ENCODE peak calls at places on chromosomes 13 and 19, in eight cellular contexts. K, G, M, Y, L, D, S and P are unnamed samples.

GRCh38 chr13:102139626-102140025 is 262.2 kb downstream of the FGF14 start:
- DNase-seq in Y (no peak), D (no peak), S (no peak), G (no peak), L (no peak), K (no peak), M (no peak), P (no peak)

GRCh38 chr19:30871979-30872378 is 477.3 kb downstream of the TSHZ3 start:
- DNase-seq in Y (no peak), K (no peak), M (no peak), D (no peak), L (no peak), S (no peak), G (no peak), P (no peak)

GRCh38 chr13:113618455-113618854 is 33.9 kb downstream of the TFDP1 start:
- DNase-seq in M (no peak), G (no peak), K (peak; percentile 49), D (no peak), S (no peak), Y (no peak), L (no peak), P (no peak)

GRCh38 chr13:44050450-44051063 is 170.9 kb downstream of the LACC1 start:
- DNase-seq in M (no peak), S (no peak), Y (no peak), D (no peak), K (no peak), G (no peak), L (no peak), P (no peak)

GRCh38 chr13:101258071-101258470 is 158.2 kb downstream of the NALCN start:
- DNase-seq in K (no peak), M (no peak), G (no peak), L (peak; percentile 95), Y (no peak), D (peak; percentile 32), S (no peak), P (peak; percentile 12)

GRCh38 chr13:39773833-39774232 is 118.4 kb downstream of the COG6 start:
- DNase-seq in G (no peak), M (no peak), L (peak; percentile 85), K (no peak), S (no peak), D (no peak), Y (no peak), P (no peak)

GRCh38 chr13:75217949-75218348 is 264.0 kb downstream of the TBC1D4 start:
- DNase-seq in M (no peak), D (peak; percentile 75), G (peak; percentile 72), Y (no peak), K (no peak), L (peak; percentile 79), S (no peak), P (no peak)

GRCh38 chr19:18294467-18294864 is 13.0 kb upstream of the JUND start:
- DNase-seq in Y (no peak), K (peak; percentile 94), S (no peak), G (no peak), L (peak; percentile 34), D (no peak), M (no peak), P (no peak)

GRCh38 chr19:17772172-17772571 is 20.9 kb downstream of the FCHO1 start:
- DNase-seq in K (no peak), D (no peak), L (peak; percentile 27), S (no peak), Y (no peak), G (peak; percentile 42), M (no peak), P (no peak)

GRCh38 chr19:53649746-53650593 is 18.2 kb downstream of the DPRX start:
- DNase-seq in G (no peak), D (no peak), S (no peak), L (no peak), M (no peak), Y (no peak), K (no peak), P (no peak)

GRCh38 chr19:2062770-2063169 is 11.7 kb upstream of the MKNK2 start:
- DNase-seq in G (no peak), M (no peak), D (no peak), Y (no peak), L (no peak), K (no peak), S (no peak), P (no peak)

GRCh38 chr13:68099616-68100015 is 869.5 kb upstream of the PCDH9 start:
- DNase-seq in K (no peak), S (no peak), D (peak; percentile 29), G (no peak), M (no peak), L (peak; percentile 81), Y (no peak), P (no peak)

GRCh38 chr13:29654807-29655547 is 59.5 kb upstream of the SLC7A1 start:
- DNase-seq in L (peak; percentile 88), Y (no peak), K (no peak), S (no peak), D (no peak), M (no peak), G (no peak), P (no peak)

GRCh38 chr13:75910591-75910990 is 274.5 kb downstream of the LMO7 start:
- DNase-seq in K (no peak), Y (no peak), D (no peak), G (no peak), M (no peak), L (no peak), S (no peak), P (no peak)

GRCh38 chr19:50777830-50778303 is 7.6 kb downstream of the GPR32 start:
- DNase-seq in D (no peak), L (no peak), S (no peak), K (no peak), M (no peak), Y (no peak), G (no peak), P (no peak)

GRCh38 chr19:49338691-49339363 is 3.6 kb downstream of the CD37 start:
- DNase-seq in G (peak; percentile 80), K (peak; percentile 84), Y (peak; percentile 85), L (peak; percentile 49), M (no peak), S (peak; percentile 83), D (no peak), P (no peak)

GRCh38 chr19:8832132-8833021 is at the start of the genes MBD3L1 and ZNF558:
- DNase-seq in Y (peak; percentile 99), G (peak; percentile 98), K (peak; percentile 100), M (peak; percentile 93), S (no peak), D (peak; percentile 86), L (peak; percentile 97), P (peak; percentile 93)
- TF ChIP-seq CTCF in Y (peak; percentile 43), G (peak; percentile 12), K (peak; percentile 56), M (no peak), S (no peak), D (no peak), L (peak; percentile 13), P (no peak)

GRCh38 chr19:42422576-42423461 is 4.4 kb downstream of the LIPE start:
- DNase-seq in M (no peak), L (peak; percentile 11), G (peak; percentile 62), K (peak; percentile 82), D (no peak), Y (no peak), S (peak; percentile 50), P (no peak)

GRCh38 chr19:42423462-42424344 is 3.5 kb downstream of the LIPE start:
- DNase-seq in D (peak; percentile 77), Y (peak; percentile 84), M (peak; percentile 65), K (peak; percentile 96), S (peak; percentile 75), L (peak; percentile 90), G (peak; percentile 94), P (peak; percentile 82)

GRCh38 chr19:42424345-42424707 is 2.9 kb downstream of the LIPE start:
- DNase-seq in L (no peak), K (peak; percentile 79), S (no peak), M (no peak), D (no peak), G (peak; percentile 54), Y (no peak), P (no peak)

GRCh38 chr19:42426643-42427042 is 545 bp downstream of the LIPE start:
- DNase-seq in Y (no peak), L (no peak), D (no peak), G (no peak), K (no peak), S (no peak), M (no peak), P (no peak)

GRCh38 chr19:42424712-42425131 is 2.5 kb downstream of the LIPE start:
- DNase-seq in K (peak; percentile 78), S (no peak), D (no peak), L (no peak), G (peak; percentile 56), M (no peak), Y (no peak), P (no peak)
- TF ChIP-seq CTCF in K (no peak), S (no peak), D (peak; percentile 23), L (no peak), G (no peak), M (no peak), Y (no peak), P (no peak)

DNA sequence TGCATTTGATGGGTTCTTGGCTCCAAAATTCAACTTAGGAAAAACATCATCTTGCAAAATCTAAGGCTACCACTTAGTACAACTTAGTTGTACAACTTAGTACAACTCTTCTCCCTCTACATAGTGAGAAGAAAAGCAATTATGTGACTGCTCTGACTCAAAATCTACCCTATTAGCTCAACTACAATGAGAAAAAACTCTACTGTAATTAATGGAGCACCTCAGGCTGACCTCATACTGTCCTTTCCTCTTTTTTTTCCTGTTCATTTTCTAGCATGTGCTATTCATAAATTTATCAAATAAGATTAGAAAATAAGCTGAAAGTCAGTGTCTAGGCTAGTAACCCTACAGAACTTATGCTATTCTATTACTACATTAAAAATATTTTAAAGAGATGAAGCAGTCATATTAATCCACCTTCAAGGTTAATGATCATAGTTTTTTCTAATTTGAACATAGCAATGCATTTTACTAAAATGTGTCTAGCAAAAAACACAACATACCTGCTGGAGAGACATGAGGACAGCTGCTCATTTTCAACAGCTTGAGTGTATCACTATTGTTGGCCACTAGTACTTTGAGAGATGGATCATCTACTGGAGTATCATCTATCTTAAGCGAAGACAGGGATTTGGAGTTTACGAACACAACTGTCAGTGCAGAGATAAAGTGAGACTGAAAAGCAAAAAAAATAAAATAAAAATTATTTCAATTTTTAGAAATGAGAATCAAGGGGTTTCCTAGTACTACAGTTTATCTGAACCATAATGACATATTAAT is 11.9 kb downstream of the FBXL3 start:
- DNase-seq in G (no peak), Y (no peak), D (no peak), S (no peak), K (no peak), M (no peak), L (no peak), P (no peak)
- TF ChIP-seq CTCF in G (no peak), Y (no peak), D (no peak), S (no peak), K (no peak), M (no peak), L (no peak), P (no peak)

DNA sequence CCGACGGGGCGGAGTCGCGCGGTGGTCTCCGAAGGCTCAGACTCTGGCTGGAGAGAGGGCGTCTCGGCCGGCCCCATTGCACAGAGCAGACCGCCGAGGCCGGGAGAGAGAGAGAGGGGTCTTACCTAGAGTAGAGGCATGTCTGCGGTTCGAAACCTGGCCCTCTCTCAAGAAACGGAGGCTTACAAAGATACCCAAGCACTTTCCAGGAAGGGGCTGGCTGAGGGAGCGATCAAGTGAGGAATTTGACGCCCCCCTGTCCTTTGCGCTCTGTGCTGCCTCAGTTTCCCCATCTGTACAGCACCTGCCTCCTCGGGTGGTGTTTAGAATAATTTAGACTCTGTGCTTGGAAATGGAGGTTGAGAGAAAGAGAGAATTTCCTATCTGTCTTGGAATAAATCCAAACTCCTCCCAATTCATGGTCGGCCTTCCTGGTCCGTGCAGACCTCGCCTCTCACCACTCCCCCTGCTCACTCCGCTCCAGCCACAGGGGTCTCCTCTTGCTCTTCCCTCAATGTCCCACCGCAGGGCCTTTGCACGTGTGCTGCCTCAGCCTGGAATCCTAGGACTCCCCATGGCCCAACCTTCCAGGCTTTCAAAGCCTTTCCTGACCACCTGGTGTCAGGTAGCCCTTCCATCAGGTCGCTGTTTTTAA is 659 bp upstream of the ISOC2 start:
- DNase-seq in S (no peak), G (no peak), K (no peak), M (no peak), Y (no peak), L (peak; percentile 31), D (no peak), P (no peak)
- TF ChIP-seq CTCF in S (no peak), G (no peak), K (no peak), M (no peak), Y (no peak), L (no peak), D (no peak), P (no peak)